ENCODE peak calls at places on chromosomes 4 and X, in ten cellular contexts. I is fibroblast of the conjunctiva; Z is neural crest cell; Y is left cardiac atrium; J is stimulated activated CD4-positive, alpha-beta T cell treated with anti-CD3 and anti-CD28 coated beads, Interleukin-2, amount 100 ng/mL, for 48 hours; A is GM23338; O is activated CD8-positive, alpha-beta memory T cell treated with anti-CD3 and anti-CD28 coated beads for 48 hours; R is GDM1; G is HepG2; W is CD4-positive, alpha-beta T cell. F is an unnamed sample.

GRCh38 chr4:39978904-39979303 is 1.2 kb upstream of the PDS5A start:
- DNase-seq in W (no peak), I (no peak), Z (no peak), J (no peak), Y (no peak), G (no peak), A (no peak), O (no peak), R (no peak), F (no peak)

GRCh38 chr4:74006009-74006476 is 7.6 kb upstream of the CXCL5 start:
- DNase-seq in O (no peak), A (no peak), I (peak; percentile 28), G (no peak), W (no peak), Z (no peak), J (no peak), Y (no peak), R (no peak), F (no peak)

GRCh38 chrX:40809210-40809609 is 73.9 kb upstream of the MED14 start:
- DNase-seq in Y (no peak), R (no peak), I (no peak), W (no peak), A (no peak), O (no peak), J (no peak), G (no peak), Z (no peak), F (no peak)

GRCh38 chr4:83115656-83116285 is 1.2 kb upstream of the PLAC8 start:
- DNase-seq in A (peak; percentile 60), I (no peak), Z (no peak), R (no peak), O (no peak), W (no peak), J (no peak), G (no peak), Y (no peak), F (no peak)

GRCh38 chr4:141646969-141647368 is 10.6 kb downstream of the IL15 start:
- DNase-seq in J (no peak), I (no peak), Z (no peak), Y (no peak), R (no peak), G (no peak), O (no peak), A (no peak), W (no peak), F (no peak)

GRCh38 chr4:128709268-128709667 is 100.2 kb upstream of the JADE1 start:
- DNase-seq in A (no peak), R (peak; percentile 84), G (no peak), O (no peak), J (no peak), W (no peak), Z (no peak), I (no peak), Y (no peak), F (no peak)

GRCh38 chr4:41635441-41635840 is 97.5 kb downstream of the LIMCH1 start:
- DNase-seq in I (no peak), Y (no peak), G (no peak), O (no peak), A (no peak), R (no peak), W (no peak), Z (no peak), J (no peak), F (no peak)

GRCh38 chrX:152902502-152902820 is 4.6 kb downstream of the ZNF185 start:
- DNase-seq in R (no peak), O (no peak), I (no peak), J (no peak), G (no peak), Y (no peak), A (no peak), Z (no peak), W (no peak), F (no peak)

GRCh38 chr4:111330786-111331185 is 707.9 kb upstream of the PITX2 start:
- DNase-seq in Z (no peak), Y (no peak), G (no peak), I (no peak), A (no peak), R (no peak), W (no peak), O (no peak), J (no peak), F (no peak)

GRCh38 chr4:79864470-79865190 is 208.4 kb downstream of the ANTXR2 start:
- DNase-seq in Y (no peak), G (no peak), O (no peak), I (no peak), J (no peak), A (no peak), W (no peak), Z (no peak), R (no peak), F (no peak)

GRCh38 chrX:95893632-95894031 is 791.0 kb upstream of the DIAPH2 start:
- DNase-seq in O (no peak), Y (no peak), I (peak; percentile 66), J (no peak), A (no peak), R (no peak), Z (no peak), W (no peak), G (no peak), F (no peak)

GRCh38 chr4:8739357-8739756 is 132.3 kb downstream of the HMX1 start:
- DNase-seq in Z (no peak), I (no peak), Y (no peak), R (no peak), W (no peak), J (no peak), A (no peak), O (no peak), G (no peak), F (no peak)

GRCh38 chr4:92952426-92952825 is 648.7 kb downstream of the GRID2 start:
- DNase-seq in O (no peak), I (no peak), Z (no peak), J (no peak), Y (no peak), A (no peak), G (no peak), W (no peak), R (no peak), F (no peak)

GRCh38 chr4:138741778-138742377 is 273.7 kb upstream of the NOCT start:
- DNase-seq in Z (no peak), I (no peak), G (no peak), O (no peak), Y (no peak), R (no peak), W (no peak), A (no peak), J (no peak), F (no peak)

GRCh38 chrX:64885850-64886249 is 90.4 kb downstream of the ZC4H2 start:
- DNase-seq in J (no peak), G (no peak), A (peak; percentile 46), R (no peak), W (no peak), Y (no peak), Z (no peak), O (no peak), I (no peak), F (no peak)

GRCh38 chr4:53532521-53532920 is 58.8 kb downstream of the LNX1 start:
- DNase-seq in Y (no peak), O (no peak), A (no peak), W (no peak), J (no peak), G (no peak), Z (no peak), R (no peak), I (no peak), F (peak; percentile 7)

GRCh38 chr4:53702334-53703266 is 111.3 kb upstream of the LNX1 start:
- DNase-seq in A (peak; percentile 53), R (no peak), Z (peak; percentile 57), I (peak; percentile 80), J (no peak), G (peak; percentile 63), Y (peak; percentile 91), W (no peak), O (no peak), F (peak; percentile 29)

GRCh38 chrX:84729408-84729807 is 227.2 kb upstream of the HDX start:
- DNase-seq in I (no peak), J (no peak), O (no peak), R (no peak), A (no peak), W (no peak), Z (no peak), Y (no peak), G (no peak), F (no peak)

GRCh38 chr4:47374477-47374876 is 89.0 kb downstream of the COMMD8 start:
- DNase-seq in I (no peak), J (no peak), Z (no peak), A (no peak), W (no peak), Y (no peak), R (no peak), G (no peak), O (no peak), F (no peak)

GRCh38 chr4:82833696-82834313 is 35.2 kb upstream of the SCD5 start:
- DNase-seq in W (no peak), A (no peak), J (no peak), I (peak; percentile 47), Y (no peak), O (no peak), G (peak; percentile 27), R (no peak), Z (no peak), F (peak; percentile 52)

GRCh38 chrX:49106296-49106695 is 17.2 kb downstream of the GPKOW start:
- DNase-seq in I (no peak), J (no peak), R (no peak), G (no peak), W (no peak), Y (no peak), Z (no peak), A (no peak), O (no peak), F (no peak)

GRCh38 chr4:61740950-61741638 is 541.0 kb downstream of the ADGRL3 start:
- DNase-seq in O (no peak), G (no peak), A (peak; percentile 42), Y (no peak), R (no peak), W (no peak), Z (no peak), I (no peak), J (no peak), F (no peak)

GRCh38 chr4:147096667-147097604 is 151.3 kb upstream of the TTC29 start:
- DNase-seq in G (peak; percentile 34), W (no peak), Y (no peak), J (no peak), I (peak; percentile 68), O (no peak), R (no peak), A (peak; percentile 73), Z (no peak), F (no peak)

F was measured in BJ.